ENCODE peak calls at places on chromosomes 16 and 17, in ten cellular contexts. One of them, this sample, is unnamed.

GRCh38 chr16:15513169-15513568 is 78.8 kb downstream of the BMERB1 start:
- ATAC-seq in aorta: no peak
- ATAC-seq in natural killer cell: no peak
- ATAC-seq in activated CD8-positive, alpha-beta memory T cell treated with anti-CD3 and anti-CD28 coated beads, Interleukin-2, amount 10 ng/mL, durations not matched to agents 7 days and 5 days: no peak
- ATAC-seq in left cardiac atrium: no peak
- ATAC-seq in upper lobe of right lung: no peak
- ATAC-seq in right cardiac atrium: no peak
- ATAC-seq in RWPE2: no peak
- ATAC-seq in GM23338: no peak
- ATAC-seq in PC-3: no peak
- ATAC-seq in this sample: no peak

GRCh38 chr16:65414284-65414984 is 292.6 kb upstream of the CDH11 start:
- ATAC-seq in aorta: no peak
- ATAC-seq in natural killer cell: no peak
- ATAC-seq in activated CD8-positive, alpha-beta memory T cell treated with anti-CD3 and anti-CD28 coated beads, Interleukin-2, amount 10 ng/mL, durations not matched to agents 7 days and 5 days: no peak
- ATAC-seq in left cardiac atrium: no peak
- ATAC-seq in upper lobe of right lung: no peak
- ATAC-seq in right cardiac atrium: no peak
- ATAC-seq in RWPE2: peak
- ATAC-seq in GM23338: no peak
- ATAC-seq in PC-3: peak
- ATAC-seq in this sample: peak

GRCh38 chr17:58278661-58279015 is 2.1 kb downstream of the MPO start:
- ATAC-seq in aorta: peak
- ATAC-seq in natural killer cell: no peak
- ATAC-seq in activated CD8-positive, alpha-beta memory T cell treated with anti-CD3 and anti-CD28 coated beads, Interleukin-2, amount 10 ng/mL, durations not matched to agents 7 days and 5 days: no peak
- ATAC-seq in left cardiac atrium: peak
- ATAC-seq in upper lobe of right lung: peak
- ATAC-seq in right cardiac atrium: peak
- ATAC-seq in RWPE2: peak
- ATAC-seq in GM23338: peak
- ATAC-seq in PC-3: no peak
- ATAC-seq in this sample: no peak

GRCh38 chr16:1545044-1545736 is 11.7 kb downstream of the TMEM204 start:
- ATAC-seq in aorta: peak
- ATAC-seq in natural killer cell: no peak
- ATAC-seq in activated CD8-positive, alpha-beta memory T cell treated with anti-CD3 and anti-CD28 coated beads, Interleukin-2, amount 10 ng/mL, durations not matched to agents 7 days and 5 days: no peak
- ATAC-seq in left cardiac atrium: peak
- ATAC-seq in upper lobe of right lung: peak
- ATAC-seq in right cardiac atrium: peak
- ATAC-seq in RWPE2: no peak
- ATAC-seq in GM23338: no peak
- ATAC-seq in PC-3: no peak
- ATAC-seq in this sample: no peak

GRCh38 chr17:28712037-28712704 is 483 bp upstream of the PROCA1 start:
- ATAC-seq in aorta: peak
- ATAC-seq in natural killer cell: peak
- ATAC-seq in activated CD8-positive, alpha-beta memory T cell treated with anti-CD3 and anti-CD28 coated beads, Interleukin-2, amount 10 ng/mL, durations not matched to agents 7 days and 5 days: peak
- ATAC-seq in left cardiac atrium: no peak
- ATAC-seq in upper lobe of right lung: peak
- ATAC-seq in right cardiac atrium: peak
- ATAC-seq in RWPE2: no peak
- ATAC-seq in GM23338: peak
- ATAC-seq in PC-3: no peak
- ATAC-seq in this sample: peak

GRCh38 chr17:8003594-8004181 is 1.3 kb downstream of the GUCY2D start:
- ATAC-seq in aorta: no peak
- ATAC-seq in natural killer cell: no peak
- ATAC-seq in activated CD8-positive, alpha-beta memory T cell treated with anti-CD3 and anti-CD28 coated beads, Interleukin-2, amount 10 ng/mL, durations not matched to agents 7 days and 5 days: no peak
- ATAC-seq in left cardiac atrium: peak
- ATAC-seq in upper lobe of right lung: peak
- ATAC-seq in right cardiac atrium: peak
- ATAC-seq in RWPE2: no peak
- ATAC-seq in GM23338: peak
- ATAC-seq in PC-3: no peak
- ATAC-seq in this sample: no peak

GRCh38 chr17:78514521-78514920 is 62.7 kb downstream of the DNAH17 start:
- ATAC-seq in aorta: no peak
- ATAC-seq in natural killer cell: no peak
- ATAC-seq in activated CD8-positive, alpha-beta memory T cell treated with anti-CD3 and anti-CD28 coated beads, Interleukin-2, amount 10 ng/mL, durations not matched to agents 7 days and 5 days: no peak
- ATAC-seq in left cardiac atrium: no peak
- ATAC-seq in upper lobe of right lung: no peak
- ATAC-seq in right cardiac atrium: no peak
- ATAC-seq in RWPE2: no peak
- ATAC-seq in GM23338: no peak
- ATAC-seq in PC-3: no peak
- ATAC-seq in this sample: no peak

GRCh38 chr17:64097196-64097936 is 32.6 kb downstream of the ERN1 start:
- ATAC-seq in aorta: peak
- ATAC-seq in natural killer cell: no peak
- ATAC-seq in activated CD8-positive, alpha-beta memory T cell treated with anti-CD3 and anti-CD28 coated beads, Interleukin-2, amount 10 ng/mL, durations not matched to agents 7 days and 5 days: no peak
- ATAC-seq in left cardiac atrium: no peak
- ATAC-seq in upper lobe of right lung: no peak
- ATAC-seq in right cardiac atrium: peak
- ATAC-seq in RWPE2: peak
- ATAC-seq in GM23338: no peak
- ATAC-seq in PC-3: peak
- ATAC-seq in this sample: no peak

GRCh38 chr16:4298761-4299522 is 16.9 kb upstream of the GLIS2 start:
- ATAC-seq in aorta: peak
- ATAC-seq in natural killer cell: no peak
- ATAC-seq in activated CD8-positive, alpha-beta memory T cell treated with anti-CD3 and anti-CD28 coated beads, Interleukin-2, amount 10 ng/mL, durations not matched to agents 7 days and 5 days: no peak
- ATAC-seq in left cardiac atrium: peak
- ATAC-seq in upper lobe of right lung: peak
- ATAC-seq in right cardiac atrium: peak
- ATAC-seq in RWPE2: peak
- ATAC-seq in GM23338: peak
- ATAC-seq in PC-3: peak
- ATAC-seq in this sample: no peak

GRCh38 chr17:80594666-80595269 is 50.1 kb downstream of the RPTOR start:
- ATAC-seq in aorta: no peak
- ATAC-seq in natural killer cell: no peak
- ATAC-seq in activated CD8-positive, alpha-beta memory T cell treated with anti-CD3 and anti-CD28 coated beads, Interleukin-2, amount 10 ng/mL, durations not matched to agents 7 days and 5 days: no peak
- ATAC-seq in left cardiac atrium: no peak
- ATAC-seq in upper lobe of right lung: no peak
- ATAC-seq in right cardiac atrium: no peak
- ATAC-seq in RWPE2: no peak
- ATAC-seq in GM23338: no peak
- ATAC-seq in PC-3: no peak
- ATAC-seq in this sample: no peak